ENCODE peak calls at places on chromosomes 12 and 14, in seven cellular contexts. R is ovary, L is GM12878, T is transverse colon, Y is adrenal gland, B is body of pancreas, J is stomach. D is an unnamed sample.

GRCh38 chr14:39258782-39259545 is 25.2 kb downstream of the MIA2 start:
- DNase-seq in T (no peak), L (no peak), J (no peak), R (no peak), Y (no peak), B (no peak), D (no peak)

GRCh38 chr12:114192549-114192948 is 213.4 kb downstream of the TBX5 start:
- DNase-seq in B (no peak), R (no peak), Y (no peak), T (no peak), L (no peak), J (no peak), D (no peak)

GRCh38 chr14:60861545-60862147 is 119.2 kb downstream of the TRMT5 start:
- DNase-seq in R (no peak), T (no peak), B (no peak), L (no peak), J (no peak), Y (no peak), D (no peak)

GRCh38 chr12:47397664-47398281 is 308.1 kb downstream of the RPAP3 start:
- DNase-seq in L (no peak), T (no peak), R (no peak), B (no peak), Y (peak), J (no peak), D (peak)

GRCh38 chr12:116601933-116602809 is 43.0 kb downstream of the MAP1LC3B2 start:
- DNase-seq in T (no peak), J (no peak), R (no peak), B (no peak), Y (no peak), L (no peak), D (no peak)

GRCh38 chr12:131327521-131328488 is 374.1 kb downstream of the ADGRD1 start:
- DNase-seq in T (no peak), J (no peak), L (no peak), Y (no peak), B (no peak), R (no peak), D (no peak)

GRCh38 chr12:59645242-59645641 is 49.4 kb downstream of the SLC16A7 start:
- DNase-seq in J (no peak), R (no peak), B (no peak), Y (no peak), T (no peak), L (no peak), D (no peak)

GRCh38 chr14:57988445-57988844 is 122.6 kb upstream of the SLC35F4 start:
- DNase-seq in J (no peak), R (no peak), Y (no peak), L (no peak), T (no peak), B (no peak), D (no peak)

GRCh38 chr12:13167906-13168305 is 28.6 kb upstream of the EMP1 start:
- DNase-seq in J (no peak), Y (no peak), R (no peak), L (no peak), B (no peak), T (no peak), D (no peak)
- TF ChIP-seq POLR2A in J (no peak), Y (no peak), R (no peak), L (no peak), B (no peak), T (no peak), D (no peak)

DNA sequence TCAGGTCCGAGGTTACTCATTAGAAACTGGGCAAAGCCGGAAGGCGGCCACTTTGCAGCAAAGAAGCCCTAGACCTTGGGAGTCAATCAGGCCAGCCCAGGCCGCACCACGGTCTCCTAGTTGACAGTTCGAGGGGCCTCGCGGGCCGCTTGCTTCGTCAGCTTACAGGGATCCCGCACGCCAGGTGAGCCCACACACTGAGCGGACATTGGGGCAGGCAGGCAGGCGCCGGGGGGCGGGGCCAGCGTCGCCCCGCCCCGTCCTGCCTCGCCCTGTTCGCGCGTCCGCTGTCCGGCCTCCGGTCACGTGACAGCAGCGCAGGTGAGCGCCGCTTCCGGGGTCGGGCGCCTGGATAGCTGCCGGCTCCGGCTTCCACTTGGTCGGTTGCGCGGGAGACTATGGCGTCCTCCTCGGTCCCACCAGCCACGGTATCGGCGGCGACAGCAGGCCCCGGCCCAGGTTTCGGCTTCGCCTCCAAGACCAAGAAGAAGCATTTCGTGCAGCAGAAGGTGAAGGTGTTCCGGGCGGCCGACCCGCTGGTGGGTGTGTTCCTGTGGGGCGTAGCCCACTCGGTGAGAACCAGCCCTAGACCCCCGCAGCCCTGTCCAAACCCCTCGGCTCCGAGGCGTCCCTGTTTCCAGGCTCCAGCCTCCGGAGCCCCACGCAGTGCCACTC is at the start of gene PIP4K2C:
- DNase-seq in R (peak), L (peak), J (peak), T (peak), Y (peak), B (peak), D (peak)
- TF ChIP-seq POLR2A in R (no peak), L (peak), J (no peak), T (peak), Y (peak), B (peak), D (peak)

DNA sequence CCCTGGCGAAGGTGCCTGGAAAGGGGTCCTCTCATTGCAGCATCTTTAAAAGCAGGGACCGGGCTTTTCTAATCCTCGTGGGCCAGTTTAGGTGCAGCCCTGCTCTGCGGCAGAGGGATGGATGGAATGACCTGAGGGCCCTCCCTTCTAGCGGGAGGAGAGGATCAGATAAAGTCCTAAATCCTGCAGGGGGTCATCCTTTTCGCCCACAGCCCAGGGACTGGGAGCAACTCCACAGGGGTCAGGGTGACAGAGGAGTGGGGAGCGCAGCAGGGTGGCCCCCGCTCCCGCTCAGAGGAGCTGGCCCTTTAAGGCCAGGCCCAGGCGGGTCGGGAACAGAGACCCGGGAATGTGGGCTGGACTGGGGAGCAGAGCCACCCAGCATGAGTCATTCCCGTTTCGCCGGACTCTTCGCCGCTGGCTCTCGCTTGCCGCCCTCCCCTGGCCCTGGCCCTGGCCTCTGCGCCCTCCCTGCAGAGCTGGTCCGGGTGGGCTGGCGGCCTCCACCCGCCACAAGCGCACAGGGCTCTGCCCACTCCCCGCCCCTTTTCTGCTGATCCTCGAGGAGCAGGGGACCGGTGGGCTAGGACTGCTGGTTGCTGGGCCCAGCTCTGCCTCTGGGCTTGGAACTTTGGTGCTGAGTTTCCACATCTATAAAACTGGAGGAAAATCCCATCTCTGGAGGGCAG is 92.9 kb downstream of the NINJ2 start:
- DNase-seq in Y (peak), R (peak), J (peak), L (no peak), T (peak), B (peak), D (peak)
- TF ChIP-seq POLR2A in Y (peak), R (peak), J (no peak), L (no peak), T (peak), B (peak), D (no peak)

GRCh38 chr14:91417134-91417982 is at the start of gene CCDC88C:
- DNase-seq in B (peak), R (no peak), T (peak), L (no peak), J (peak), Y (peak), D (peak)
- TF ChIP-seq POLR2A in B (peak), R (no peak), T (no peak), L (peak), J (no peak), Y (no peak), D (no peak)

GRCh38 chr14:67411820-67412421 is at the start of gene PLEK2:
- DNase-seq in J (peak), T (peak), L (no peak), R (no peak), B (peak), Y (peak), D (peak)
- TF ChIP-seq POLR2A in J (no peak), T (peak), L (no peak), R (no peak), B (no peak), Y (peak), D (peak)

GRCh38 chr14:54565236-54566151 is 1.4 kb upstream of the SAMD4A start:
- DNase-seq in R (peak), T (peak), L (no peak), B (peak), J (peak), Y (peak), D (peak)
- TF ChIP-seq POLR2A in R (peak), T (peak), L (peak), B (peak), J (no peak), Y (peak), D (peak)

GRCh38 chr12:50453872-50454271 is 50.9 kb upstream of the DIP2B start:
- DNase-seq in T (no peak), L (no peak), J (no peak), Y (no peak), B (no peak), R (no peak), D (no peak)
- TF ChIP-seq POLR2A in T (no peak), L (no peak), J (no peak), Y (no peak), B (no peak), R (no peak), D (no peak)

DNA sequence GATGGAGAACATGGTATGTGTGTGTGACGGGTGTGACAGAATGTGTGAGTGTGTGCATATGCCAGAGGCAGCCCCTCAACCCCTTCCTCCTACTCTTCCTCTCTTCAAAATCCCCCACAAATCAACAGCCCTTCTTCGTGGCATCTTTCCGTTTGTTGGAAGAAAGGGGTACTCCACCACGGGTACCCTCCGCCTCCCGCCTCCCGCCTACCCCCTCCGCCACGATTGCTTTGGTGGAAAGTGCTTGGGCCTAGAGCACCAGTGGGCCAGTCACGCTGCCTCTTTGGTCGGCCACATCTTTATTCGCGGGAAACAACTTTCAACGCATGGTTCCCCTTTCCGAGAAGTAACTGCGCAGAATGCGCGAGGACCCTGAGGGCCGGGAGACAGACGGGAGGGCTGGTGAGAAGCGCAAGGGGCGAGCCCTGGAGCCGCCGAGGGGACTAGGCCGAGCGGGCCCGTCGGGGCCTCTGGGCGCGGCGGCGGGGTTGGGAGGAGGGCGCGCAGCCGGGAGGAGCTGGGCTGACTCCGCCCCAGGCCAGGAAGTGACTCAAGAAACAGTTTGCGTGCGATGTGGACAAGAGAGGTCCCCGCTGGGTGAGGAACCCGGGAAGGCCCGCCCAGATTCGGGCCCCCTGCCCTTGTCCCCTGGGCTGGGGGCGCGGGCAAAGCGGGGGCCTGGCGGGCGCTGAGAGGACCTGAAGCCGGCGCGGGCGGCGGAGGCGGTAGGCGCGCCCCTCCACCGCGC is at the start of the genes CBLN3 and KHNYN:
- DNase-seq in Y (peak), T (peak), L (no peak), B (peak), J (peak), R (peak), D (peak)
- TF ChIP-seq POLR2A in Y (peak), T (peak), L (peak), B (peak), J (peak), R (peak), D (peak)

GRCh38 chr12:13799574-13799973 is 181.8 kb downstream of the GRIN2B start:
- DNase-seq in Y (no peak), J (no peak), L (no peak), R (no peak), B (no peak), T (no peak), D (no peak)
- TF ChIP-seq POLR2A in Y (no peak), J (no peak), L (no peak), R (no peak), B (no peak), T (no peak), D (no peak)

GRCh38 chr12:7972734-7973488 is 36.9 kb upstream of the SLC2A3 start:
- DNase-seq in T (no peak), B (no peak), Y (no peak), J (no peak), R (no peak), L (no peak), D (no peak)

GRCh38 chr12:7966558-7966957 is 30.6 kb upstream of the SLC2A3 start:
- DNase-seq in T (no peak), Y (no peak), R (no peak), B (no peak), J (no peak), L (no peak), D (no peak)

DNA sequence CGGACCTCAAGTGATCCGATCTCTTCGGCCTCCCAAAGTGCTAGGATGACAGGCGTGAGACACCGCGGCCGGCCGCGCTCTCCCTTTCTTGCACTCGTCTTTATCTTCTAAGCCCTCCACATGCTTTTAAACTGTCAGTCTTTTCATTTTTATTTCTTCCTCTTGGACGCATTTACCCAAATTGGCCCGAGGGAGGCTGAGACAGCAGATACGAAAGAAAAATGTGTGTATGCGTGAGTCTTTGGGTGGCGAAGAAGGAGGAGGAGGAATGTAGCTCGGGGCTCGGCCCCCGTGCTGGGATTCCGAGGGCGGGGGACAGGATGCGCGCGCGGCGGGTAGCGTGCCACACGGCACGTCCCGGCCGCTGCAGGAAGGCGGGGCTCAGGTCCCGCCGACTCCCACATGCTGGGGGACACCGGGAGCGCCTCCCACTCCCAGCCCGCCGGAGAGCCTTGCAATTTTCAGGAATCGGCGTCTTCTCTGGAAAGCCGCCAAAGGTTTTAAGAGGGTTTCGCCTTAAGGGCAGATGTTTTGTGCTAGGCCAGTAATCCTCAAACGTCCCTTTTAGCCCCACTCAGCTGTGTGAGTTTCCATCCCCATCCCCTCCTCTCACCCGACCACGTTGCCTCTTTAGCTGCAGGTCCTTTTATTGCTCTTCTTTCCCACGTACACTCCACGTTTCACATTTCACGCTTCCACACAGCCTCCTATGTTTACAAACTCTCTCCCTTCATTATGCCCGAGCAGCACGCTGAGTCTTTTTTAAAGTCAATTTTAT is 34.7 kb upstream of the SLC2A3 start:
- DNase-seq in B (peak), J (peak), L (peak), T (peak), R (peak), Y (peak), D (peak)
- TF ChIP-seq POLR2A in B (peak), J (no peak), L (peak), T (peak), R (no peak), Y (peak), D (peak)